ENCODE peak calls at places on chromosomes 11 and 22, in seven cellular contexts. J is GM12892, U is A549, Q is heart left ventricle, B is erythroblast, Y is tibial nerve, N is body of pancreas. H is an unnamed sample.

GRCh38 chr22:26701323-26701722 is 43.9 kb downstream of the MIAT start:
- DNase-seq in Q (no peak), Y (no peak), J (no peak), B (no peak), N (no peak), U (no peak), H (no peak)

GRCh38 chr11:62444271-62444833 is 25.5 kb downstream of the SCGB1A1 start:
- DNase-seq in B (peak; percentile 47), J (peak; percentile 49), N (peak; percentile 34), U (no peak), Q (peak; percentile 57), Y (peak; percentile 59), H (no peak)

GRCh38 chr22:24247564-24248344 is 2.9 kb upstream of the GGT5 start:
- DNase-seq in J (peak; percentile 87), N (peak; percentile 86), B (peak; percentile 58), U (peak; percentile 93), Q (peak; percentile 87), Y (peak; percentile 87), H (peak; percentile 68)

GRCh38 chr11:45411221-45411946 is 125.2 kb upstream of the SYT13 start:
- DNase-seq in B (no peak), J (no peak), Q (no peak), Y (no peak), U (no peak), N (no peak), H (peak; percentile 42)

GRCh38 chr11:119284344-119285157 is 32.4 kb downstream of the MCAM start:
- DNase-seq in B (peak; percentile 25), Q (no peak), U (peak; percentile 25), J (no peak), N (peak; percentile 16), Y (no peak), H (no peak)

GRCh38 chr11:105244157-105244820 is 104.7 kb upstream of the CARD18 start:
- DNase-seq in J (no peak), Y (no peak), B (no peak), U (peak; percentile 6), N (peak; percentile 49), Q (peak; percentile 47), H (peak; percentile 5)

GRCh38 chr22:28799125-28799833 is 1.1 kb downstream of the XBP1 start:
- DNase-seq in B (peak; percentile 74), U (peak; percentile 71), Q (peak; percentile 30), J (no peak), N (peak; percentile 73), Y (peak; percentile 44), H (peak; percentile 42)

GRCh38 chr11:46273511-46274205 is 3.8 kb upstream of the CREB3L1 start:
- DNase-seq in U (no peak), Q (no peak), J (no peak), B (no peak), N (peak; percentile 92), Y (no peak), H (no peak)

GRCh38 chr11:69307871-69308381 is 14.0 kb downstream of the MYEOV start:
- DNase-seq in B (no peak), N (no peak), Q (no peak), U (no peak), J (peak; percentile 7), Y (no peak), H (no peak)

GRCh38 chr22:45058622-45058912 is 48.8 kb upstream of the PHF21B start:
- DNase-seq in J (no peak), Q (no peak), U (no peak), N (no peak), B (no peak), Y (no peak), H (no peak)
- TF ChIP-seq POLR2A in J (no peak), Q (no peak), U (no peak), N (no peak), B (no peak), Y (no peak), H (no peak)

GRCh38 chr11:116312560-116313340 is 460.0 kb downstream of the BUD13 start:
- DNase-seq in Q (peak; percentile 87), Y (peak; percentile 37), B (no peak), U (no peak), N (peak; percentile 86), J (no peak), H (no peak)

GRCh38 chr11:116314012-116314411 is 458.8 kb downstream of the BUD13 start:
- DNase-seq in N (no peak), Q (no peak), Y (no peak), U (no peak), B (no peak), J (no peak), H (no peak)

GRCh38 chr11:116309446-116309845 is 463.3 kb downstream of the BUD13 start:
- DNase-seq in B (no peak), Q (no peak), U (no peak), J (no peak), Y (no peak), N (no peak), H (no peak)

GRCh38 chr11:116311141-116311540 is 461.6 kb downstream of the BUD13 start:
- DNase-seq in Y (no peak), B (no peak), J (no peak), Q (no peak), N (no peak), U (no peak), H (no peak)

GRCh38 chr11:116310215-116310614 is 462.6 kb downstream of the BUD13 start:
- DNase-seq in U (no peak), N (no peak), J (no peak), B (no peak), Y (no peak), Q (no peak), H (no peak)
- TF ChIP-seq POLR2A in U (no peak), N (no peak), J (no peak), B (no peak), Y (no peak), Q (no peak), H (no peak)

GRCh38 chr11:73875840-73876239 is 806 bp downstream of the COA4 start:
- DNase-seq in Y (no peak), U (no peak), N (no peak), J (no peak), B (peak; percentile 27), Q (no peak), H (no peak)

GRCh38 chr11:73872746-73873412 is 3.8 kb downstream of the COA4 start:
- DNase-seq in U (no peak), N (no peak), B (no peak), Y (no peak), Q (no peak), J (no peak), H (no peak)

GRCh38 chr11:73878771-73879170 is 2.0 kb downstream of the PAAF1 start:
- DNase-seq in Q (no peak), N (no peak), U (no peak), B (no peak), Y (no peak), J (no peak), H (no peak)

GRCh38 chr11:73875380-73875779 is 1.3 kb downstream of the COA4 start:
- DNase-seq in B (no peak), N (no peak), Y (no peak), U (no peak), Q (no peak), J (no peak), H (no peak)

DNA sequence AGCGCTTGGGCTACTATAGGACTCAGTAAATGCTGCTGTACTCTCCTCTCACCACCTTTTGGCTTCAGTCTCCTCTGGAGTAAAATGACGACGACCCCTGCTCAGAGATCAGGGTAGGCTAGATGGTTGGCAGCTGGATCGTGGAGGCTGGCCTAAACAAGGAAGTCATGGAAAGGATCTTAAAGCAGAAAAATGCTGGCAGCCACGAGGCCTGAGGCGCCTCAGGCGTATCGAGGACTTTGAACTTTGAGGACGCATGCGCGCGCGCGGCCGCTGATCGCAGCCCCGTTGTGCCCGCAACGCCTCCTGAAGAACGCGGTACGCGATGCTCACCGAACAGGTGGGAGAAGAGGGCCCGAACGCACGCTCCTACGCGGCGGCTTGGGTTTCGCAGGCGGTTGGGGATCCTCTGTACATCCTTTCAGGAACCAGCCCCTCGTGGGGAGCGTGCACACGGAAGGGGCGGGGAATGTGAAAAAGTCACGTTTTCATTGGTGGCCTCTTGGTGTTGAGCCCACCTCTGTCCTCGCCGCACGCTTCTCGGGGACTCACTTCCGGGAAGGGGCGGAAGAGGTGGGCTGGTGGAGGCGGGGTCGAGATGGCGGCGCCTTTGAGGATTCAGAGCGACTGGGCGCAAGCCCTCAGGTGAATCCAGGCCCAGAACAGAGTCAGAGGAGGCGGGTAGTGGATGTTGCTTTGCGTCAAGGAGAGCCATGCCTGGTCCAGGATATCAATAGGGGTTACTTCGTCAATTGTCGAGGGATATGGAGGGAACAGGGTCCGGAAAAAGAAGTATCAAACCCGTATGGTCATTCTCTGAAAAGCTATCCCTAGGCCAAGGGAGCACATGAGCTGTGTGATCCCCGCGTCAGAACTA is at the start of the genes COA4 and PAAF1:
- DNase-seq in Y (peak; percentile 86), U (peak; percentile 96), N (peak; percentile 96), J (peak; percentile 88), B (peak; percentile 96), Q (peak; percentile 94), H (peak; percentile 90)
- TF ChIP-seq POLR2A in Y (no peak), U (peak; percentile 77), N (peak; percentile 41), J (peak; percentile 97), B (peak; percentile 92), Q (peak; percentile 76), H (peak; percentile 74)

DNA sequence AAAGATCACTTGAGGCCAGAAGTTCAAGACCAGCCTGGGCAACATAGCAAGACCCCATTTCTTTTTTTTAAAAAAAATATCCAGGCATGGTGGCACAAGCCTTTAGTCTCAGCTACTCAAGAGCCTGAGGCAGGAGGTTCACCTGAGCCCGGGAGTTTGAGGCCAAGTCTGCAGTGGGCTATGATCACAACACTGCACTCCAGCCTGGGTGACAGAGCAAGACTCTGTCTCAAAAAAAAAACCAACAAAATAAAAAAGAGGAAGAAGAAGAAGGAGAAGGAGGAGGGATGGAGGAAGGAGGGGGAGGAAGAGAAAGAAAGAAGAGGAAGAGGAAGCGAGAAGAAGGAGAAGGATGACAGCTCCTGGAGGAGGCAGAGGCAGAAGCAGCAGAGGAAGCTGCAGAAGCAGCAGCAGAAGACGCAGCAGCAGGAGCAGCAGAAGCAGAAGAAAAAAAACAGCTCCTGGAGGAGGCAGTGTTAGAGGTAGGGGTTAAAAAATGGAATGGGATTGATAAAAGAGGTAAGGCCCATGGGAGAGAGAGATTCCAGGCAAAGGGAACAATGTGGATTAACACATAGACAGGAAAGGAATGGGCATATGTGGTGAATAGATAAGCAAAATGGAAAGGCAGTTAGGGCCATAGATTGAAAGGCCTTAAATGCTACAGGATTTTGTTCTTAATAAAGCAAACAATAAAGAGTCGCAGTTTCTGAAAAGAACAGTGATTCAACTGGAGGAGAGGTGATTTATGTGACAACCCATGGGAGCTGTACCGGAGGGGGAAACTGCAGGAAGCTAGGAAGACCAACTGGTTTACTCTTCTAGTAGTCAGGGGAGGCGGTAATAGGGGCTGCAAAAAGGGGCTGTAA is 10.9 kb downstream of the PRCP start:
- DNase-seq in Q (no peak), J (no peak), U (no peak), N (peak; percentile 20), B (no peak), Y (no peak), H (no peak)
- TF ChIP-seq POLR2A in Q (no peak), J (no peak), U (no peak), N (no peak), B (no peak), Y (no peak), H (no peak)

DNA sequence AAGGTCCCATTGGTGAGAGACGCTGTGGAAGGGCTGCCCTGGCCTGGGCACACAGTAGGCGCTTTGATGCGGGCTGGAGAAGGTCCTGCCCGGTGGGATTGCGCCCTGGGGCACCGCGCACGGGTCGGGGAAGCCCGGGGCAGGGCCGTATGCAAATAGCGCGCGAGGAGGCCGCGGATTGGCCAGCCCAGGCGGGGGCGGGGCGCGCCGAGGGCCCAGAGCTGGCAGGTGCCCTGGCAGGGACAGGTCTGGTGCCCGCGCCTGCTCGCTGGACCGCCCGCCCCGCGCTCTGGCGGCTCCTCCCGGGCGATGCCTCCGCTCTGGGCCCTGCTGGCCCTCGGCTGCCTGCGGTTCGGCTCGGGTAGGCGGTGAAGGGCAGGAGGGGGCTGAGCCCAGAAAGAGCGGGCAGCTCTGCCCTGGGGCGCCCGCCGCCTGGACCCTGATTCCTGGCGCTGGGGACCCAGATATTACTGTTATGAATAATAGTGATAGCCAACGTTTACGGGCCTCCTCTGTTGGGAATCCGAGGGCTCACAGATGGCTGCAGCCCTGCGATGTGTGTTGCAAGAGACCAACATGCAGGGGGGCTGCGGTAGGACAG is at the start of gene UPK3A:
- DNase-seq in B (peak; percentile 32), N (peak; percentile 83), Y (no peak), Q (peak; percentile 53), J (no peak), U (peak; percentile 28), H (no peak)
- TF ChIP-seq POLR2A in B (no peak), N (no peak), Y (no peak), Q (no peak), J (no peak), U (no peak), H (no peak)

H was measured in H54.